ENCODE peak calls at places on chromosomes 3 and 15, in six cellular contexts. E is tibial nerve; J is CD8-positive, alpha-beta T cell; R is endothelial cell; G is A673; A is HFF-Myc. V is an unnamed sample.

GRCh38 chr15:62212746-62213145 is 47.7 kb upstream of the C2CD4B start:
- DNase-seq in E (no peak), J (no peak), R (no peak), G (no peak), A (no peak), V (no peak)

GRCh38 chr3:143897558-143898305 is 49.5 kb upstream of the SLC9A9 start:
- DNase-seq in E (no peak), J (no peak), R (no peak), G (no peak), A (no peak), V (no peak)

GRCh38 chr15:95302206-95302605 is 1028.3 kb upstream of the NR2F2 start:
- DNase-seq in E (no peak), J (no peak), R (peak), G (peak), A (no peak), V (no peak)

GRCh38 chr3:182118081-182118480 is 406.4 kb downstream of the SOX2 start:
- DNase-seq in E (no peak), J (no peak), R (no peak), G (no peak), A (no peak), V (no peak)

GRCh38 chr3:48433472-48434118 is 3.7 kb upstream of the PLXNB1 start:
- DNase-seq in E (no peak), J (no peak), R (no peak), G (no peak), A (no peak), V (no peak)

GRCh38 chr15:91940466-91941381 is 87.2 kb downstream of the SLCO3A1 start:
- DNase-seq in E (no peak), J (no peak), R (no peak), G (no peak), A (no peak), V (no peak)

GRCh38 chr15:62850318-62850717 is 192.2 kb upstream of the TPM1 start:
- DNase-seq in E (no peak), J (no peak), R (no peak), G (no peak), A (no peak), V (no peak)

GRCh38 chr3:23421811-23422510 is 218.8 kb downstream of the UBE2E2 start:
- DNase-seq in E (no peak), J (no peak), R (no peak), G (no peak), A (no peak), V (no peak)

GRCh38 chr3:58023536-58023935 is 15.3 kb downstream of the FLNB start:
- DNase-seq in E (no peak), J (no peak), R (no peak), G (no peak), A (no peak), V (no peak)

GRCh38 chr3:61997112-61997511 is 376.2 kb downstream of the FEZF2 start:
- DNase-seq in E (no peak), J (no peak), R (no peak), G (no peak), A (no peak), V (no peak)

GRCh38 chr3:154926721-154927120 is 153.4 kb upstream of the MME start:
- DNase-seq in E (no peak), J (no peak), R (no peak), G (no peak), A (no peak), V (no peak)

GRCh38 chr3:21013566-21013965 is 737.4 kb downstream of the ZNF385D start:
- DNase-seq in E (no peak), J (no peak), R (no peak), G (no peak), A (no peak), V (no peak)

GRCh38 chr3:185176756-185177359 is 24.0 kb upstream of the C3orf70 start:
- DNase-seq in E (peak), J (no peak), R (peak), G (peak), A (no peak), V (no peak)

GRCh38 chr3:8600457-8600856 is 44.1 kb downstream of the SSUH2 start:
- DNase-seq in E (no peak), J (no peak), R (no peak), G (no peak), A (no peak), V (no peak)

GRCh38 chr3:37197810-37198371 is 23.5 kb upstream of the LRRFIP2 start:
- DNase-seq in E (no peak), J (no peak), R (no peak), G (peak), A (no peak), V (no peak)

GRCh38 chr15:68027388-68027787 is 26.7 kb upstream of the PIAS1 start:
- DNase-seq in E (no peak), J (no peak), R (no peak), G (no peak), A (no peak), V (no peak)

GRCh38 chr3:85790445-85791030 is 831.7 kb downstream of the CADM2 start:
- DNase-seq in E (no peak), J (no peak), R (no peak), G (no peak), A (no peak), V (no peak)

GRCh38 chr15:63901912-63902670 is 68.3 kb upstream of the HERC1 start:
- DNase-seq in E (no peak), J (no peak), R (no peak), G (no peak), A (no peak), V (no peak)

GRCh38 chr3:136955813-136956212 is 2.0 kb upstream of the IL20RB start:
- DNase-seq in E (no peak), J (no peak), R (no peak), G (no peak), A (peak), V (no peak)

GRCh38 chr15:74901612-74902063 is 5.0 kb downstream of the FAM219B start:
- DNase-seq in E (peak), J (peak), R (peak), G (peak), A (no peak), V (peak)

GRCh38 chr3:25495304-25495703 is 67.2 kb downstream of the RARB start:
- DNase-seq in E (no peak), J (no peak), R (no peak), G (no peak), A (no peak), V (no peak)

GRCh38 chr15:96586901-96587300 is 256.4 kb downstream of the NR2F2 start:
- DNase-seq in E (no peak), J (no peak), R (no peak), G (no peak), A (no peak), V (no peak)

GRCh38 chr3:79081285-79081684 is 686.5 kb downstream of the ROBO1 start:
- DNase-seq in E (no peak), J (no peak), R (no peak), G (no peak), A (no peak), V (no peak)

GRCh38 chr3:155088705-155089380 is 8.7 kb downstream of the MME start:
- DNase-seq in E (no peak), J (no peak), R (no peak), G (no peak), A (no peak), V (no peak)

GRCh38 chr3:184354121-184354728 is 7.2 kb downstream of the CLCN2 start:
- DNase-seq in E (no peak), J (peak), R (peak), G (peak), A (no peak), V (peak)

GRCh38 chr3:118813472-118813871 is 221.2 kb downstream of the IGSF11 start:
- DNase-seq in E (no peak), J (no peak), R (no peak), G (no peak), A (no peak), V (no peak)

GRCh38 chr3:52217409-52217805 is 8.0 kb downstream of the TLR9 start:
- DNase-seq in E (no peak), J (no peak), R (no peak), G (no peak), A (no peak), V (no peak)

GRCh38 chr15:20340331-20340811 is 201.2 kb downstream of the GOLGA6L6 start:
- DNase-seq in E (no peak), J (no peak), R (peak), G (no peak), A (no peak), V (peak)

GRCh38 chr3:126245811-126246727 is 65.7 kb upstream of the ALDH1L1 start:
- DNase-seq in E (peak), J (no peak), R (peak), G (peak), A (peak), V (no peak)

GRCh38 chr3:98589331-98589870 is 4.0 kb downstream of the CPOX start:
- DNase-seq in E (no peak), J (no peak), R (no peak), G (no peak), A (no peak), V (no peak)

GRCh38 chr3:98592345-98592935 is 971 bp downstream of the CPOX start:
- DNase-seq in E (no peak), J (no peak), R (no peak), G (no peak), A (no peak), V (no peak)

GRCh38 chr3:98584563-98584962 is 8.8 kb downstream of the CPOX start:
- DNase-seq in E (no peak), J (no peak), R (no peak), G (no peak), A (no peak), V (no peak)

GRCh38 chr3:98583766-98584165 is 9.6 kb downstream of the CPOX start:
- DNase-seq in E (no peak), J (no peak), R (no peak), G (no peak), A (no peak), V (no peak)

DNA sequence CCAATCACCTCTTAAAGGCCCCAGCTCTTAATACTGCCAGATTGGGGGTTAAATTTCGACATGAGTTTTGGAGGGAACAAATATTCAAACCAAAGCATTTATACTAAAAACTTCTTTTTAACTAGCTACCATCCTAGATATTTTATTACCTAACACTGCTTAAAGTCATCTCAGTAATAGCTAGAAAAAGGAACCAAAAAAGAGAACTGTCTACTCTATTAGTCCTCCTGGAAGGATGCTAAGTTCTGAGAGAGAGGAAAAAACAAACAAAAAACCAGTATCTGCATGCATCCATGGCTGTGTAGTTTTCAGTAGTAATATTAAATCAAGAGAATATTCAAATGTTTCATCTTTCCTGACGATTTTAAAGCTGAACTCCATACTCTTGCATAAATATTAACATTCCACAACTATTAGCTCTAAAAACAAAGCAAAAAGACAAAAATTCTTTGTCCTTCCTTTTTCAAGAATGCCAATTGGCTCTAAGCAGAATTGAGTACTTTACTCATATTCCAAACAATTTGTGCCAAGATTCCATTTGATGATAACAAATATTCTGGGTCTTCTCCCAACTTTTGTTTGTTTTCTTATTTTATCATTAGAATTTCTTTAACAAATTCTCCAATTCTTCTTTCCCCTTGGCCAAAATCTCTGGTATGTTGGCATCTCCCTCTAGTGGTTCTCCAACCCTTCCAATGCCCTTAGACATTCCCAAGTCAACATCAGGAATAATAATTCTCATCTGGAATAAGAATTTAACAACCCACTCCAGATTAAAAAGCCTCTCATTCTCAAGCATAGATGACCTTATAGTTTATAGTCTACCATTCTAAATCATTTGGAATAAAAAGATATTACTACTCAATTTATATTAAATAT is 5.5 kb downstream of the CPOX start:
- DNase-seq in E (no peak), J (no peak), R (no peak), G (no peak), A (no peak), V (no peak)
- TF ChIP-seq CTCF in E (no peak), J (no peak), R (no peak), G (peak), A (peak), V (no peak)

DNA sequence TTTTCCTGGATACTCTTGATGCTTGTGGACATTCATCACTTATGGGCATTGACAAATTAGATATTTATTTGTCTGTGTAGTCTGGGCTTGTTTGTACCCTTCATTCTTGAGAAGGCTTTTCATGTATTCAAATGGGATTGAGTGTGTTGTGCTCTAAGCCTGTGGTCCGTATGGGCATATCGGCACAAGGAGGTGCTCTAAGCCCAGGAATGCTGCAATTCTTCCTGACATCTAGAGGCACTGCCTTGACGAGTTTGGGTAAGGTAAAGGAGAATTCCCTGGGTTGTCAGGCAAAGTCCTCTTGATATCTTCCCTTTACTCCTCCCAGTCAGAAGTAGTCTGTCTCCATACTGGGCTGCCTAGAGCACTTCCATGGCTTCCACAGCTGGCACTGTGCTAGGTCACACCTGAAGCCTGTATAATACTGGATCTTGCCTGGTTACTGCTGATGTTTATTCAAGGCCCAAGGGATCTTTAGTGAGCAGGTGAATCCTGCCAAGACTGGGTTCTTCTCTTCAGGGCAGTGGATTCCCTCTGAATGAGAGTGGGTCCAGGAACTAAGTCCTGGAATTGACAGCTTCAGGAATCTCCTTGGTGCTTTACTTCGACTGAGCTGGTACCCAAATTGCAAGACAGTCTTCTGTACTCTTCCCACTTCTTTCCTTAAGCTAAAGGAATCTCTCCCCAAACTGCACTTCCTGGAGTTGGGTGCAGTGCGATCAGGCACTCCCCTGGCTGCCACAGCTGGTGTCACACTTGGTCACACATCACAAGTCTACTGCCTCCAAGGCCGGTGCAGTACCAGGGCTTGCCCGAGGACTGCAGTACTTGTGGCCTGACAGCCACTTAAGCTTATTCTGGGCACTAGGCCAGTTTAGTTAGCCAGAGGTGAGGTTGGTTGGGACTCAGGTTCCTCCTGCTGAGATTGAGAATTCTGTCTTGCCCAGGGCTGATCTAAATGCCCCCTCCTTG is 46.0 kb downstream of the GALK2 start:
- DNase-seq in E (no peak), J (no peak), R (no peak), G (peak), A (no peak), V (no peak)
- TF ChIP-seq CTCF in E (no peak), J (no peak), R (no peak), G (peak), A (no peak), V (no peak)

DNA sequence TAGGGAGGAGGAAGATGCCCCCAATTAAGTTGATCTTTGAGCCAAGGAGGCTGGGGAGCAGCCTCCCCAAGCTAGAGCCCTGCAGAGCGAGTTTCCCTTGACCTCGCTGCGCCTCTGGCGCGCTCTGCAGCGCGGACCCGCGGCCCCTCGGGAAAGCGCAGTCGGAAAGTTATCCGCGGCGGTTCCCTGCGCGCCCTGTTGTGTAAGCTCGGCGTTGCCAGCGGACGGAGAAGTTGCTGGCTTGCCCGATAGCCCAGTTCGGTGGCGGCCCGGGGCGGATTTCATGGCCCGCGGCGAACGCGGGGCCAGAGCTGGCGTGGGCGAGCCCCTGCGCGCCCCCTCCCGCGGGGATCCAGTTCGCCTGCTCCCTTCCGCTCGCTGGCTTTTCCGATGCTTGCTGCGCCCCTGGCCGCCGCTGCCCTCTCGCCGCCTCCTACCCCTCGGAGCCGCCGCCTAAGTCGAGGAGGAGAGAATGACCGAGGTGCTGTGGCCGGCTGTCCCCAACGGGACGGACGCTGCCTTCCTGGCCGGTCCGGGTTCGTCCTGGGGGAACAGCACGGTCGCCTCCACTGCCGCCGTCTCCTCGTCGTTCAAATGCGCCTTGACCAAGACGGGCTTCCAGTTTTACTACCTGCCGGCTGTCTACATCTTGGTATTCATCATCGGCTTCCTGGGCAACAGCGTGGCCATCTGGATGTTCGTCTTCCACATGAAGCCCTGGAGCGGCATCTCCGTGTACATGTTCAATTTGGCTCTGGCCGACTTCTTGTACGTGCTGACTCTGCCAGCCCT is 576 bp downstream of the P2RY1 start:
- DNase-seq in E (peak), J (no peak), R (peak), G (peak), A (no peak), V (peak)
- TF ChIP-seq CTCF in E (no peak), J (no peak), R (no peak), G (peak), A (no peak), V (no peak)

DNA sequence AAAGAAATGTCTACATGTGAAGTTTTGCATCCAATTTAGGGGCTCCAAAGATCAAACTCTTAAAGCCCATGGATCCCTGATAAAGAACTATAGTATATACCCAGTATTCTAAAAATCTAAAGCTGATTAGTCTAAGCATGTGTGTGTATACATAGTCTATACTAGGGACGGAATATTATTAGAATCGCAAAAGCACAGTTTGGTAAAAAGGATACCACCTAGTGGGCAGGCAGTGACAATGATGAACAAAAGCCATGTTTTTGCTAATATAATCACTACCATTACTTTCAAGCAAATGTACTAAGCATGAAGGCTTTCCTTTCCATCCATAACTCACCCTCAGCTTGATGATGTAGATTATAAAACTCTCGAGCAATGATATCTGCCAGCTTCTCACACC is 16.5 kb downstream of the POLQ start:
- DNase-seq in E (no peak), J (no peak), R (no peak), G (peak), A (no peak), V (no peak)
- TF ChIP-seq CTCF in E (no peak), J (no peak), R (peak), G (peak), A (peak), V (no peak)

GRCh38 chr15:100159436-100159835 is 182.3 kb downstream of the ADAMTS17 start:
- DNase-seq in E (no peak), J (no peak), R (no peak), G (no peak), A (no peak), V (no peak)
- TF ChIP-seq CTCF in E (no peak), J (no peak), R (no peak), G (no peak), A (no peak), V (no peak)

GRCh38 chr15:89326316-89326715 is 8.3 kb downstream of the POLG start:
- DNase-seq in E (no peak), J (no peak), R (no peak), G (no peak), A (no peak), V (no peak)
- TF ChIP-seq CTCF in E (no peak), J (no peak), R (no peak), G (no peak), A (no peak), V (no peak)

GRCh38 chr15:57752426-57752825 is 45.9 kb downstream of the POLR2M start:
- DNase-seq in E (no peak), J (no peak), R (no peak), G (peak), A (no peak), V (no peak)
- TF ChIP-seq CTCF in E (no peak), J (no peak), R (no peak), G (peak), A (peak), V (no peak)

GRCh38 chr15:66834863-66835557 is 133.0 kb downstream of the SMAD6 start:
- DNase-seq in E (no peak), J (no peak), R (no peak), G (peak), A (no peak), V (no peak)
- TF ChIP-seq CTCF in E (no peak), J (no peak), R (no peak), G (no peak), A (no peak), V (no peak)